ENCODE peak calls at places on chromosomes 13 and 19, in four cellular contexts. One of them, this sample, is unnamed.

GRCh38 chr13:40812724-40813445 is 23.5 kb downstream of the SLC25A15 start:
- DNase-seq in GOT3: no peak
- DNase-seq in NCI-H2029: no peak
- DNase-seq in HT-29: no peak
- DNase-seq in this sample: no peak

GRCh38 chr19:29616541-29616940 is 10.5 kb downstream of the POP4 start:
- DNase-seq in GOT3: no peak
- DNase-seq in NCI-H2029: no peak
- DNase-seq in HT-29: no peak
- DNase-seq in this sample: no peak

GRCh38 chr19:12720851-12721655 is 2.7 kb downstream of the TNPO2 start:
- DNase-seq in GOT3: no peak
- DNase-seq in NCI-H2029: no peak
- DNase-seq in HT-29: no peak
- DNase-seq in this sample: no peak

GRCh38 chr13:45339867-45340266 is 1.1 kb downstream of the TPT1 start:
- DNase-seq in GOT3: no peak
- DNase-seq in NCI-H2029: no peak
- DNase-seq in HT-29: peak; percentile 33
- DNase-seq in this sample: no peak

GRCh38 chr13:68081051-68081450 is 850.9 kb upstream of the PCDH9 start:
- DNase-seq in GOT3: no peak
- DNase-seq in NCI-H2029: no peak
- DNase-seq in HT-29: no peak
- DNase-seq in this sample: no peak

GRCh38 chr13:40613192-40613818 is 53.1 kb downstream of the FOXO1 start:
- DNase-seq in GOT3: no peak
- DNase-seq in NCI-H2029: no peak
- DNase-seq in HT-29: no peak
- DNase-seq in this sample: no peak

GRCh38 chr19:44846455-44847143 is 502 bp downstream of the NECTIN2 start:
- DNase-seq in GOT3: no peak
- DNase-seq in NCI-H2029: no peak
- DNase-seq in HT-29: peak; percentile 71
- DNase-seq in this sample: no peak

GRCh38 chr13:109735567-109735966 is 50.8 kb downstream of the IRS2 start:
- DNase-seq in GOT3: no peak
- DNase-seq in NCI-H2029: no peak
- DNase-seq in HT-29: no peak
- DNase-seq in this sample: no peak

This sample was measured in HuH-7.